ENCODE peak calls at places on chromosomes 13 and 19, in ten cellular contexts. Y, C, E, W, O, M, I, L, T and D are unnamed samples.

GRCh38 chr19:15123900-15124299 is 16.7 kb downstream of the SYDE1 start:
- DNase-seq in Y (no peak), C (no peak), E (no peak), W (no peak), O (no peak), M (no peak), I (peak), L (peak), T (no peak), D (no peak)

GRCh38 chr19:33235269-33235995 is 9.8 kb upstream of the SLC7A10 start:
- DNase-seq in Y (peak), C (peak), E (no peak), W (peak), O (peak), M (peak), I (peak), L (peak), T (peak), D (no peak)

GRCh38 chr19:42287017-42287825 is 14.7 kb upstream of the PRR19 start:
- DNase-seq in Y (no peak), C (no peak), E (no peak), W (no peak), O (no peak), M (no peak), I (no peak), L (no peak), T (no peak), D (no peak)

GRCh38 chr13:66634384-66634783 is 595.8 kb downstream of the PCDH9 start:
- DNase-seq in Y (no peak), C (no peak), E (no peak), W (no peak), O (no peak), M (no peak), I (no peak), L (no peak), T (no peak), D (peak)

GRCh38 chr13:110520431-110521295 is 40.9 kb downstream of the RAB20 start:
- DNase-seq in Y (no peak), C (no peak), E (no peak), W (no peak), O (no peak), M (no peak), I (peak), L (peak), T (peak), D (no peak)

GRCh38 chr13:102729560-102730275 is 34.9 kb upstream of the METTL21C start:
- DNase-seq in Y (no peak), C (peak), E (no peak), W (no peak), O (no peak), M (no peak), I (no peak), L (no peak), T (peak), D (peak)

GRCh38 chr13:113411216-113412023 is 41.9 kb downstream of the ADPRHL1 start:
- DNase-seq in Y (no peak), C (peak), E (peak), W (no peak), O (no peak), M (no peak), I (peak), L (no peak), T (peak), D (peak)

GRCh38 chr19:50629194-50629593 is 10.5 kb downstream of the SYT3 start:
- DNase-seq in Y (no peak), C (no peak), E (no peak), W (no peak), O (no peak), M (no peak), I (no peak), L (no peak), T (no peak), D (no peak)

GRCh38 chr19:31326329-31327028 is 22.8 kb downstream of the TSHZ3 start:
- DNase-seq in Y (no peak), C (no peak), E (no peak), W (no peak), O (no peak), M (no peak), I (no peak), L (no peak), T (no peak), D (no peak)

GRCh38 chr19:17160908-17161307 is 54.2 kb upstream of the USE1 start:
- DNase-seq in Y (no peak), C (no peak), E (no peak), W (no peak), O (no peak), M (no peak), I (no peak), L (no peak), T (no peak), D (no peak)

GRCh38 chr13:99214232-99214631 is 13.6 kb downstream of the UBAC2 start:
- DNase-seq in Y (no peak), C (peak), E (no peak), W (no peak), O (peak), M (no peak), I (no peak), L (no peak), T (no peak), D (peak)

GRCh38 chr19:38047048-38047435 is 140.0 kb downstream of the SIPA1L3 start:
- DNase-seq in Y (no peak), C (no peak), E (no peak), W (no peak), O (no peak), M (no peak), I (no peak), L (no peak), T (no peak), D (no peak)

GRCh38 chr13:52447815-52448552 is 2.5 kb downstream of the VPS36 start:
- DNase-seq in Y (no peak), C (peak), E (no peak), W (no peak), O (no peak), M (no peak), I (no peak), L (no peak), T (no peak), D (peak)

GRCh38 chr19:49814010-49814409 is 918 bp upstream of the FUZ start:
- DNase-seq in Y (no peak), C (no peak), E (no peak), W (no peak), O (no peak), M (no peak), I (no peak), L (no peak), T (no peak), D (no peak)

GRCh38 chr13:104759069-104759468 is 1692.9 kb upstream of the SLC10A2 start:
- DNase-seq in Y (no peak), C (no peak), E (no peak), W (no peak), O (no peak), M (no peak), I (no peak), L (no peak), T (no peak), D (no peak)

GRCh38 chr19:737591-738093 is 13.3 kb upstream of the MISP start:
- DNase-seq in Y (peak), C (no peak), E (no peak), W (peak), O (peak), M (peak), I (peak), L (peak), T (peak), D (no peak)

GRCh38 chr19:49362048-49362925 is at the start of gene TEAD2:
- DNase-seq in Y (peak), C (peak), E (no peak), W (peak), O (no peak), M (peak), I (peak), L (no peak), T (peak), D (peak)

GRCh38 chr19:6677924-6678689 is 8.1 kb upstream of the TNFSF14 start:
- DNase-seq in Y (no peak), C (peak), E (no peak), W (no peak), O (peak), M (peak), I (no peak), L (no peak), T (peak), D (peak)

GRCh38 chr13:45882626-45883025 is 31.1 kb upstream of the SIAH3 start:
- DNase-seq in Y (no peak), C (no peak), E (no peak), W (no peak), O (no peak), M (no peak), I (no peak), L (no peak), T (no peak), D (no peak)

GRCh38 chr19:19474950-19475781 is 40.2 kb downstream of the TSSK6 start:
- DNase-seq in Y (no peak), C (no peak), E (peak), W (no peak), O (no peak), M (no peak), I (no peak), L (no peak), T (no peak), D (no peak)

GRCh38 chr19:17952041-17952976 is 14.6 kb upstream of the KCNN1 start:
- DNase-seq in Y (no peak), C (no peak), E (no peak), W (no peak), O (no peak), M (no peak), I (no peak), L (no peak), T (no peak), D (no peak)

GRCh38 chr19:27971869-27972268 is 1241.1 kb downstream of the UQCRFS1 start:
- DNase-seq in Y (no peak), C (no peak), E (no peak), W (no peak), O (no peak), M (no peak), I (no peak), L (no peak), T (no peak), D (no peak)

GRCh38 chr13:95604534-95604915 is 40.0 kb downstream of the DZIP1 start:
- DNase-seq in Y (no peak), C (peak), E (no peak), W (no peak), O (no peak), M (no peak), I (no peak), L (no peak), T (no peak), D (no peak)

GRCh38 chr13:53200498-53201453 is 172.2 kb downstream of the OLFM4 start:
- DNase-seq in Y (peak), C (no peak), E (no peak), W (no peak), O (no peak), M (no peak), I (no peak), L (no peak), T (peak), D (no peak)

GRCh38 chr13:23344923-23345322 is 88.6 kb downstream of the SACS start:
- DNase-seq in Y (no peak), C (no peak), E (no peak), W (no peak), O (no peak), M (no peak), I (no peak), L (no peak), T (no peak), D (no peak)

GRCh38 chr13:111875922-111876321 is 191.0 kb upstream of the SOX1 start:
- DNase-seq in Y (no peak), C (no peak), E (no peak), W (no peak), O (no peak), M (no peak), I (no peak), L (no peak), T (no peak), D (no peak)

GRCh38 chr13:110826101-110826500 is 88.8 kb downstream of the ANKRD10 start:
- DNase-seq in Y (no peak), C (no peak), E (no peak), W (no peak), O (no peak), M (no peak), I (no peak), L (no peak), T (no peak), D (no peak)

GRCh38 chr19:42528354-42529247 is at the start of gene CEACAM1:
- DNase-seq in Y (peak), C (peak), E (no peak), W (no peak), O (peak), M (no peak), I (no peak), L (no peak), T (peak), D (peak)

GRCh38 chr19:48641850-48642249 is 4.1 kb downstream of the CA11 start:
- DNase-seq in Y (no peak), C (no peak), E (no peak), W (no peak), O (no peak), M (no peak), I (no peak), L (no peak), T (no peak), D (no peak)

GRCh38 chr19:51681286-51681956 is 11.7 kb upstream of the SPACA6 start:
- DNase-seq in Y (no peak), C (no peak), E (no peak), W (no peak), O (no peak), M (no peak), I (no peak), L (no peak), T (peak), D (no peak)

GRCh38 chr19:39140195-39140516 is 14.6 kb downstream of the PAK4 start:
- DNase-seq in Y (no peak), C (no peak), E (no peak), W (no peak), O (no peak), M (no peak), I (no peak), L (no peak), T (no peak), D (no peak)

GRCh38 chr13:96934889-96935490 is 59.3 kb downstream of the OXGR1 start:
- DNase-seq in Y (no peak), C (no peak), E (no peak), W (no peak), O (no peak), M (no peak), I (no peak), L (no peak), T (no peak), D (no peak)

GRCh38 chr13:103101500-103101899 is 35.3 kb upstream of the SLC10A2 start:
- DNase-seq in Y (no peak), C (no peak), E (no peak), W (no peak), O (no peak), M (no peak), I (no peak), L (no peak), T (no peak), D (no peak)

GRCh38 chr19:52786078-52786463 is 520 bp downstream of the ZNF600 start:
- DNase-seq in Y (no peak), C (peak), E (no peak), W (no peak), O (no peak), M (no peak), I (peak), L (no peak), T (no peak), D (no peak)

GRCh38 chr13:24784319-24784718 is 20.4 kb downstream of the RNF17 start:
- DNase-seq in Y (no peak), C (peak), E (no peak), W (no peak), O (no peak), M (no peak), I (no peak), L (no peak), T (no peak), D (peak)

GRCh38 chr19:18809149-18809978 is 18.3 kb upstream of the COMP start:
- DNase-seq in Y (no peak), C (peak), E (peak), W (no peak), O (no peak), M (no peak), I (peak), L (no peak), T (peak), D (peak)

GRCh38 chr19:45467456-45468158 is at the start of gene FOSB:
- DNase-seq in Y (peak), C (peak), E (peak), W (peak), O (peak), M (peak), I (peak), L (peak), T (peak), D (peak)